ENCODE peak calls at places on chromosome 10, in six cellular contexts. P is IMR-90, Q is colonic mucosa, V is thyroid gland, G is psoas muscle, J is heart left ventricle. H is an unnamed sample.
A peak's percentile ranks its signal among the peaks of the same experiment; 100 is the strongest.

GRCh38 chr10:86439544-86439943 is 72.9 kb upstream of the GRID1 start:
- DNase-seq in J (peak; percentile 56), V (peak; percentile 73), Q (peak; percentile 45), P (peak; percentile 97), G (peak; percentile 88), H (peak; percentile 99)

GRCh38 chr10:108358912-108359311 is 1194.4 kb upstream of the SORCS1 start:
- DNase-seq in J (no peak), V (no peak), Q (no peak), G (no peak), P (peak; percentile 82), H (peak; percentile 93)

GRCh38 chr10:30783939-30784500 is 154.5 kb upstream of the LYZL2 start:
- DNase-seq in J (peak; percentile 89), Q (peak; percentile 84), G (peak; percentile 94), V (peak; percentile 84), P (peak; percentile 89), H (peak; percentile 94)

GRCh38 chr10:132377326-132377725 is 19.7 kb upstream of the PWWP2B start:
- DNase-seq in J (no peak), P (no peak), V (no peak), Q (no peak), G (no peak), H (no peak)

GRCh38 chr10:76033457-76034196 is 602.2 kb downstream of the LRMDA start:
- DNase-seq in Q (no peak), P (peak; percentile 5), J (no peak), V (no peak), G (no peak), H (peak; percentile 56)

GRCh38 chr10:19204239-19204917 is 155.8 kb downstream of the MALRD1 start:
- DNase-seq in G (no peak), Q (no peak), J (no peak), V (no peak), P (peak; percentile 17), H (peak; percentile 20)

GRCh38 chr10:51244739-51245138 is 170.5 kb downstream of the PRKG1 start:
- DNase-seq in G (no peak), Q (no peak), J (no peak), P (peak; percentile 83), V (peak; percentile 13), H (peak; percentile 83)

GRCh38 chr10:5895804-5896203 is 5.8 kb downstream of the FBH1 start:
- DNase-seq in V (no peak), G (no peak), J (no peak), P (no peak), Q (no peak), H (no peak)

GRCh38 chr10:18437486-18437885 is 213.9 kb downstream of the NSUN6 start:
- DNase-seq in J (no peak), V (no peak), P (peak; percentile 58), G (no peak), Q (no peak), H (peak; percentile 4)

GRCh38 chr10:983401-983800 is 4.8 kb upstream of the GTPBP4 start:
- DNase-seq in V (no peak), G (no peak), Q (no peak), J (no peak), P (no peak), H (no peak)

GRCh38 chr10:126639084-126639483 is 31.4 kb downstream of the C10orf90 start:
- DNase-seq in G (no peak), V (no peak), Q (no peak), P (no peak), J (no peak), H (no peak)

GRCh38 chr10:70652761-70653657 is 19.3 kb upstream of the ADAMTS14 start:
- DNase-seq in Q (no peak), G (peak; percentile 71), P (peak; percentile 98), V (no peak), J (peak; percentile 91), H (peak; percentile 99)

GRCh38 chr10:108817125-108817524 is 1106.2 kb downstream of the XPNPEP1 start:
- DNase-seq in Q (no peak), G (no peak), P (no peak), J (no peak), V (no peak), H (no peak)

GRCh38 chr10:51010977-51011376 is 63.3 kb upstream of the PRKG1 start:
- DNase-seq in G (no peak), V (peak; percentile 9), Q (no peak), J (no peak), P (peak; percentile 54), H (peak; percentile 73)

GRCh38 chr10:119174109-119174508 is 4.5 kb downstream of the PRDX3 start:
- DNase-seq in J (no peak), G (no peak), P (no peak), Q (no peak), V (no peak), H (no peak)

GRCh38 chr10:36725581-36726520 is 399.5 kb upstream of the ANKRD30A start:
- DNase-seq in Q (no peak), V (peak; percentile 69), J (peak; percentile 50), P (peak; percentile 88), G (peak; percentile 56), H (peak; percentile 85)

GRCh38 chr10:27998178-27998953 is 513 bp downstream of the ODAD2 start:
- DNase-seq in V (peak; percentile 40), G (no peak), P (peak; percentile 26), J (peak; percentile 27), Q (no peak), H (peak; percentile 24)

GRCh38 chr10:51667992-51668689 is 31.3 kb downstream of the CSTF2T start:
- DNase-seq in V (no peak), P (peak; percentile 55), Q (no peak), G (no peak), J (no peak), H (peak; percentile 18)

GRCh38 chr10:14548474-14548873 is 217.8 kb upstream of the FRMD4A start:
- DNase-seq in J (no peak), Q (no peak), P (no peak), V (no peak), G (no peak), H (no peak)

GRCh38 chr10:3530346-3531096 is 254.5 kb downstream of the KLF6 start:
- DNase-seq in Q (no peak), P (peak; percentile 68), J (no peak), V (no peak), G (no peak), H (no peak)

GRCh38 chr10:93600446-93600860 is 582 bp downstream of the RBP4 start:
- DNase-seq in P (no peak), J (no peak), V (no peak), Q (no peak), G (no peak), H (no peak)

GRCh38 chr10:132543916-132544743 is 6.5 kb downstream of the INPP5A start:
- DNase-seq in V (no peak), G (peak; percentile 27), Q (no peak), P (no peak), J (no peak), H (no peak)

GRCh38 chr10:62467509-62467908 is 93.3 kb downstream of the ZNF365 start:
- DNase-seq in J (no peak), P (peak; percentile 52), V (no peak), G (no peak), Q (no peak), H (peak; percentile 5)

GRCh38 chr10:31358688-31359330 is 39.8 kb downstream of the ZEB1 start:
- DNase-seq in Q (no peak), J (no peak), G (no peak), P (peak; percentile 52), V (no peak), H (peak; percentile 69)

GRCh38 chr10:87635498-87636312 is 24.0 kb upstream of the PAPSS2 start:
- DNase-seq in J (no peak), G (no peak), P (peak; percentile 85), Q (no peak), V (no peak), H (peak; percentile 72)

GRCh38 chr10:120942806-120943413 is 91.7 kb downstream of the WDR11 start:
- DNase-seq in G (peak; percentile 89), V (peak; percentile 72), P (peak; percentile 57), Q (peak; percentile 83), J (peak; percentile 75), H (peak; percentile 85)

GRCh38 chr10:30639946-30640786 is 10.6 kb upstream of the LYZL2 start:
- DNase-seq in P (peak; percentile 77), J (no peak), Q (no peak), V (no peak), G (no peak), H (peak; percentile 83)

GRCh38 chr10:6920072-6921019 is 340.3 kb upstream of the PRKCQ start:
- DNase-seq in J (peak; percentile 70), P (peak; percentile 28), Q (peak; percentile 57), G (peak; percentile 79), V (peak; percentile 75), H (peak; percentile 39)

GRCh38 chr10:46541017-46541661 is 15.3 kb downstream of the GPRIN2 start:
- DNase-seq in P (no peak), G (peak; percentile 52), J (peak; percentile 33), Q (peak; percentile 71), V (peak; percentile 59), H (peak; percentile 49)

GRCh38 chr10:109971640-109972039 is 36.1 kb upstream of the ADD3 start:
- DNase-seq in J (no peak), Q (no peak), V (no peak), P (no peak), G (no peak), H (no peak)

GRCh38 chr10:91708174-91708861 is 75.4 kb upstream of the PPP1R3C start:
- DNase-seq in G (no peak), V (no peak), P (no peak), Q (no peak), J (no peak), H (peak; percentile 44)

GRCh38 chr10:37304036-37304435 is 178.6 kb downstream of the ANKRD30A start:
- DNase-seq in Q (no peak), P (no peak), J (no peak), V (no peak), G (no peak), H (no peak)

GRCh38 chr10:68901106-68901927 is at the start of gene DDX50:
- DNase-seq in J (peak; percentile 98), V (peak; percentile 98), P (peak; percentile 99), Q (peak; percentile 98), G (peak; percentile 98), H (peak; percentile 100)
- TF ChIP-seq CTCF in J (no peak), V (peak; percentile 18), P (peak; percentile 20), Q (no peak), G (peak; percentile 33), H (no peak)

GRCh38 chr10:29409241-29410051 is 120.6 kb downstream of the LYZL1 start:
- DNase-seq in P (peak; percentile 61), G (peak; percentile 87), Q (peak; percentile 87), J (peak; percentile 86), V (peak; percentile 83), H (peak; percentile 73)
- H3K4me3 ChIP-seq in P (peak overlapping the region; percentile 86), G (peak overlapping the region; percentile 87), Q (peak overlapping the region; percentile 63), J (peak overlapping the region; percentile 84), V (peak overlapping the region; percentile 52), H (peak overlapping the region; percentile 88)

DNA sequence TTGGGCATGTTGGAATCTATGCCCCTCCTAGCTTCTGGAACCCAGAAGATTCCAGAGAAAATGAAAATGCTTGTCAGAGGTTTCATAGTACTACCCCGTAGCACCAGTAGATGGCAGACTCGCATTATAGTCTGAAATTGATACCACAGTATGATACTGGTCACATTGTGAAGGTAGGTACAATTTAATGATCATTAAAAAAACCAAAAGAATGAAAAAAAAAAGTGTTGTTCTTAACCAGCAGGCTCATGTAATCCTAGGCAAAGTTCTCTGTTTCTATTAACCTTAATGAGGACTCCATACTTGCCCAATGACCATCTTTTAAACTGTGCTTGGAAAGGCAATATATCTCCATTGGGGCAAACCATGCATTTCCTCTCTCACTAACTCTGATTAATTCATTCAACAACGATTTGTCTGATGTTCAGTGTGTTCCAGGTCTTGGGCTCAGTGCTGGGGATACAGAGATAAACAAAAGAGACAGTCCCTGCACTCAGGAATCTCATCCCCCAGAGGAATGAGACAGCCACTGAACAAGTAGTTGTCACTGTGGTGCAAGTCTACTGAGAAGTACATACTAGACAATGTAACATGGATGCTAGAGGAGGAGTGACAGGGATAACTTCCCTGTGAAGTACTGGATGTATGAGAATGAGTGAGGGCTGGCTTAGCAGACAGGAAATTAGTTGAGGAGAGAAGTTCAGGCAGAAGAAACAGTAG is 223.5 kb upstream of the PHYHIPL start:
- DNase-seq in P (peak; percentile 42), V (peak; percentile 43), J (no peak), G (no peak), Q (peak; percentile 63), H (peak; percentile 67)
- TF ChIP-seq CTCF in P (peak; percentile 77), V (peak; percentile 58), J (peak; percentile 85), G (peak; percentile 83), Q (peak; percentile 54), H (peak; percentile 78)

GRCh38 chr10:100569687-100570517 is 34.2 kb downstream of the HIF1AN start:
- DNase-seq in Q (no peak), V (no peak), G (no peak), J (no peak), P (no peak), H (no peak)
- H3K4me3 ChIP-seq in Q (peak overlapping the region; percentile 39), V (no peak overlapping the region), G (no peak overlapping the region), J (no peak overlapping the region), P (no peak overlapping the region), H (no peak overlapping the region)